ENCODE peak calls at places on chromosomes 6 and 20, in four cellular contexts. Q, U, S and A are unnamed samples.

GRCh38 chr20:48282591-48283228 is 497.4 kb upstream of the SULF2 start:
- DNase-seq in Q (no peak), U (no peak), S (no peak), A (no peak)

GRCh38 chr6:5529733-5530132 is 268.4 kb downstream of the FARS2 start:
- DNase-seq in Q (no peak), U (no peak), S (peak), A (no peak)

GRCh38 chr6:68086199-68086598 is 548.9 kb upstream of the ADGRB3 start:
- DNase-seq in Q (no peak), U (no peak), S (no peak), A (no peak)

GRCh38 chr6:163367388-163368183 is 46.9 kb upstream of the QKI start:
- DNase-seq in Q (no peak), U (no peak), S (no peak), A (no peak)

GRCh38 chr20:24722586-24722985 is 226.5 kb upstream of the CST7 start:
- DNase-seq in Q (no peak), U (no peak), S (no peak), A (no peak)

GRCh38 chr20:36062799-36063198 is 91.7 kb upstream of the EPB41L1 start:
- DNase-seq in Q (no peak), U (no peak), S (no peak), A (no peak)

GRCh38 chr6:110761371-110761770 is 53.9 kb downstream of the CDK19 start:
- DNase-seq in Q (no peak), U (no peak), S (no peak), A (no peak)

GRCh38 chr6:166499350-166500163 is 86.9 kb downstream of the RAMACL start:
- DNase-seq in Q (peak), U (no peak), S (no peak), A (no peak)

GRCh38 chr6:104639671-104640070 is 220.0 kb downstream of the HACE1 start:
- DNase-seq in Q (peak), U (no peak), S (no peak), A (no peak)

GRCh38 chr6:6942826-6943225 is 164.9 kb upstream of the RREB1 start:
- DNase-seq in Q (peak), U (no peak), S (peak), A (no peak)

GRCh38 chr6:18501313-18502013 is 114.3 kb downstream of the RNF144B start:
- DNase-seq in Q (no peak), U (no peak), S (peak), A (no peak)

GRCh38 chr6:146912730-146913680 is 291.2 kb upstream of the STXBP5 start:
- DNase-seq in Q (no peak), U (no peak), S (no peak), A (no peak)

GRCh38 chr20:31440012-31440659 is at the start of gene DEFB123:
- DNase-seq in Q (no peak), U (no peak), S (no peak), A (no peak)
- TF ChIP-seq CTCF in Q (peak), U (peak), S (no peak), A (no peak)

DNA sequence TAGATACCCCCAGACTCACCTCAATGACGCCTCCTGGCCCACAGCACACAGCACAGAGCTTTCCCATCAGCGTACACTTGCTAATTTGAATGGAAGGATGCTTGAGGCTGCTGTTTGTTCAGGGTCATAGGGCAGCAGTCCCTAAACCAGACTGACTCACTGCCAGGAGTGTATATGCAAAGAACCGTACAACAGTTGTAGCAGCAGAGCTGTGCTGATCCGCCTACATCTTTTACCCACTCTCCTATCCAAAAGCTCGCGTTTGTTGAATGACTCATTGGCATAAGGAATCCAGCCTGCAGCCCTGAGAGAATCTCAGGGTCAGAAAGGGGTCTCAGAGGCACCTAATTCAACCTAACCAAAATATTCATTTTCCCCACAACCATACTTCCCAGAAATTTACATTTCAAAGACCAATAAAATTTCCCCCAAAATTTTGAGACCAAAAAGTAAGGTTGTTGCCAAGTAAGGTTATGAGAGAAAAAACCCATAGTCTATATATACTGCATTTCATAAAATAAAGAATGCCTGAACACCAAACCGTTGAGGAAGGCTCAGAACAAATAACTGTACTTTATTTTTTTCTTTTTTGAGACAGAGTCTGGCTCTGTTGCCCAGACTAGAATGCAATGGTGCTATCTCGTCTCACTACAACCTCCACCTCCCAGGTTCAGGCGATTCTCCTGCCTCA is 35.3 kb upstream of the CCND3 start:
- DNase-seq in Q (no peak), U (no peak), S (no peak), A (no peak)
- TF ChIP-seq CTCF in Q (no peak), U (no peak), S (no peak), A (no peak)

GRCh38 chr6:90095788-90096187 is 200.9 kb downstream of the BACH2 start:
- DNase-seq in Q (no peak), U (no peak), S (no peak), A (no peak)

GRCh38 chr6:90096818-90097217 is 199.8 kb downstream of the BACH2 start:
- DNase-seq in Q (no peak), U (no peak), S (no peak), A (no peak)

GRCh38 chr6:90098025-90098474 is 198.6 kb downstream of the BACH2 start:
- DNase-seq in Q (no peak), U (no peak), S (peak), A (no peak)

GRCh38 chr6:90098637-90099036 is 198.0 kb downstream of the BACH2 start:
- DNase-seq in Q (no peak), U (no peak), S (peak), A (no peak)

GRCh38 chr6:90097357-90097756 is 199.3 kb downstream of the BACH2 start:
- DNase-seq in Q (no peak), U (no peak), S (no peak), A (no peak)
- TF ChIP-seq CTCF in Q (no peak), U (no peak), S (no peak), A (no peak)

DNA sequence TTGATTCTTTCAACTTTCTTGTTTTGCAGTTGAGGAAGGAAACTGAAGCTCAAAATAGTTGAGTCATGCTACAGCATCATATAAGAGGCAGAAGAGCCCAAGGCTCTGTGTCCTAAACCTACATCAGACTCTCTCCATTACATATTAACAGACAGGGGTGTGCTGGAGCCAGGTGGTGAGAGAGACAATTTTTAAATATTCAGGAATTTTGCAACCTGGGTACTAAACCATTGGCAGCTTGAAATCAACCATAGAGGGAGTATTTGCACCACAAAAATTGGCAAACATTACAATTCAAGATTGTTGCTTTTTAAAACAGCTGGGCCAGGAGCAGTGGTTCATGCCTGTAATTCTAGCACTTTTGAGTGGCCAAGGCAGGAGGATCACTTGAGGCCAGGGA is 65.8 kb upstream of the SOX4 start:
- DNase-seq in Q (no peak), U (no peak), S (no peak), A (no peak)
- TF ChIP-seq CTCF in Q (no peak), U (no peak), S (no peak), A (no peak)